ENCODE peak calls at places on chromosomes 11 and 22, in five cellular contexts. G, K, H, R and B are unnamed samples.

GRCh38 chr22:31970490-31971444 is 26.4 kb downstream of the YWHAH start:
- DNase-seq in G (peak), K (peak), H (no peak), R (peak), B (peak)

GRCh38 chr22:46752286-46752685 is 10.2 kb upstream of the TBC1D22A start:
- DNase-seq in G (no peak), K (no peak), H (no peak), R (no peak), B (no peak)

GRCh38 chr11:11070976-11071375 is 213.1 kb upstream of the ZBED5 start:
- DNase-seq in G (no peak), K (no peak), H (peak), R (no peak), B (no peak)

GRCh38 chr22:28027453-28028448 is 108.7 kb upstream of the PITPNB start:
- DNase-seq in G (no peak), K (no peak), H (no peak), R (no peak), B (peak)

GRCh38 chr11:27894552-27894951 is 194.3 kb upstream of the BDNF start:
- DNase-seq in G (no peak), K (no peak), H (no peak), R (no peak), B (no peak)

GRCh38 chr22:32847067-32847491 is 45.6 kb downstream of the TIMP3 start:
- DNase-seq in G (peak), K (no peak), H (no peak), R (no peak), B (no peak)

GRCh38 chr11:28537822-28538221 is 429.6 kb downstream of the METTL15 start:
- DNase-seq in G (no peak), K (no peak), H (no peak), R (no peak), B (no peak)

GRCh38 chr11:31643831-31644230 is 134.3 kb downstream of the ELP4 start:
- DNase-seq in G (no peak), K (peak), H (no peak), R (no peak), B (no peak)

GRCh38 chr11:68780829-68781228 is 29.5 kb upstream of the TESMIN start:
- DNase-seq in G (no peak), K (peak), H (no peak), R (peak), B (no peak)

GRCh38 chr11:60118333-60118732 is 29.9 kb downstream of the MS4A2 start:
- DNase-seq in G (no peak), K (no peak), H (no peak), R (no peak), B (no peak)

GRCh38 chr22:41256898-41257260 is 16.1 kb upstream of the CHADL start:
- DNase-seq in G (no peak), K (no peak), H (no peak), R (no peak), B (no peak)

GRCh38 chr11:8055111-8055835 is 25.7 kb upstream of the TUB start:
- DNase-seq in G (no peak), K (no peak), H (no peak), R (peak), B (peak)

GRCh38 chr11:94728541-94728940 is 39.6 kb upstream of the AMOTL1 start:
- DNase-seq in G (no peak), K (no peak), H (no peak), R (no peak), B (no peak)

GRCh38 chr22:44876921-44877320 is 124.5 kb downstream of the ARHGAP8 start:
- DNase-seq in G (no peak), K (no peak), H (no peak), R (no peak), B (no peak)

GRCh38 chr11:112795142-112795815 is 165.9 kb upstream of the NCAM1 start:
- DNase-seq in G (no peak), K (peak), H (no peak), R (peak), B (no peak)

GRCh38 chr11:129815596-129816461 is at the start of gene TMEM45B:
- DNase-seq in G (no peak), K (no peak), H (no peak), R (peak), B (no peak)

GRCh38 chr11:117328414-117329010 is 858 bp downstream of the CEP164 start:
- DNase-seq in G (no peak), K (no peak), H (no peak), R (peak), B (no peak)

GRCh38 chr11:114080219-114080618 is 20.7 kb downstream of the ZBTB16 start:
- DNase-seq in G (no peak), K (no peak), H (no peak), R (no peak), B (no peak)

GRCh38 chr11:8746575-8746974 is 64.0 kb downstream of the RPL27A start:
- DNase-seq in G (no peak), K (no peak), H (no peak), R (no peak), B (no peak)

GRCh38 chr11:97974798-97975498 is 1045.8 kb upstream of the CNTN5 start:
- DNase-seq in G (no peak), K (no peak), H (no peak), R (no peak), B (no peak)
- TF ChIP-seq EP300 in G (no peak), K (no peak), H (no peak), R (no peak), B (no peak)

GRCh38 chr11:57972013-57972367 is 51.7 kb upstream of the OR9Q1 start:
- DNase-seq in G (no peak), K (no peak), H (no peak), R (no peak), B (no peak)
- TF ChIP-seq EP300 in G (no peak), K (no peak), H (no peak), R (no peak), B (no peak)

DNA sequence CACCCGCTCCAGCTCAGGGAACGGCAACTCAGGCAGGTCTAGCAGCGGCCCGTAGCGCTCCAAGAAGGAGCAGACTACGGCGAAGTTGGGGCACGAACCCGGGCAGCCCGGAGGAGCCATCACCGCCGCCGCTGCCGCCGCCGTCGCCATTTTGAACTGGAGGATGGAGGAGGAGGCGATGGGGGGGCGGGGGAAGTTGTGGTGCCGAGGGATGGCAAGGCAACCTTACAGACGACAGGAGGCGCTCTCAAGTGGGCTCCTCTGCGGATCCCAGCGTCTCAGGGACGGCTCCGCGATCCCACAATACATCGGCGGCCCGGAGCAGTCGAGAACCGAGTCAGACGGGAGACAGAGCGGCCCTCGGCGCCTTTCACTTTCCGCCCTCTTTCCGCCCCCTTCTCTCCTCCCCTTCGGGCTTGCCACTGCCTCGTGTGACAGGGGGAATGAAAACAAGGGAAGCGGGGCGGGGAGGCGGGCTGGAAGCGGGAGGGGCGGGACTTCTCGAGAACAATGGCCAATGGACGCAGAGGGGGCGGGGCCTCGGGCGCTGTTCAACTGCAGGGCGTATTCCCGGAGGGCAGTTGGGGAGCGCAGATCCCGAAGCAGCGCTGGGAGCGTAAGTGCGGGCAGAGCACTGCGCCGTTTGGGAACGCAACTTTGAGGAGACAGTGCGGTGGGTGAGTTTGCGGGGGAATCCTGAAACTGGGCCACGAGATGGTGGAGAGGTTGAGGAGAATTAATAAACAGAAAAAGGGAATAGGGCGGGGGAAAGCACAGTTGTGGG is at the start of the genes AAMDC and RSF1:
- DNase-seq in G (peak), K (peak), H (peak), R (peak), B (peak)
- TF ChIP-seq EP300 in G (no peak), K (no peak), H (no peak), R (no peak), B (no peak)

GRCh38 chr22:50341977-50342650 is 1.0 kb upstream of the PPP6R2 start:
- DNase-seq in G (peak), K (peak), H (peak), R (peak), B (peak)
- TF ChIP-seq EP300 in G (no peak), K (no peak), H (no peak), R (no peak), B (no peak)

GRCh38 chr11:12539570-12539969 is 134.7 kb upstream of the TEAD1 start:
- DNase-seq in G (no peak), K (peak), H (no peak), R (no peak), B (no peak)
- TF ChIP-seq EP300 in G (no peak), K (no peak), H (no peak), R (peak), B (no peak)

GRCh38 chr11:17604913-17605230 is 57.8 kb downstream of the OTOG start:
- DNase-seq in G (no peak), K (no peak), H (peak), R (peak), B (no peak)

GRCh38 chr11:17605736-17606135 is 58.7 kb downstream of the OTOG start:
- DNase-seq in G (no peak), K (no peak), H (peak), R (no peak), B (no peak)

GRCh38 chr11:17602105-17603001 is 55.3 kb downstream of the OTOG start:
- DNase-seq in G (no peak), K (no peak), H (peak), R (peak), B (no peak)

GRCh38 chr11:17603056-17603825 is 56.2 kb downstream of the OTOG start:
- DNase-seq in G (no peak), K (no peak), H (peak), R (peak), B (no peak)

GRCh38 chr11:17604201-17604912 is 57.3 kb downstream of the OTOG start:
- DNase-seq in G (no peak), K (no peak), H (peak), R (peak), B (no peak)
- TF ChIP-seq EP300 in G (no peak), K (no peak), H (no peak), R (no peak), B (no peak)

GRCh38 chr11:65040520-65041205 is 347 bp upstream of the SAC3D1 start:
- DNase-seq in G (peak), K (peak), H (peak), R (peak), B (peak)
- TF ChIP-seq EP300 in G (no peak), K (no peak), H (no peak), R (no peak), B (no peak)